ENCODE peak calls at places on chromosomes 12 and 14, in four cellular contexts. Q is GM12878, M is HepG2, P is K562. Z is an unnamed sample.

GRCh38 chr12:26340649-26341048 is 145.3 kb downstream of the SSPN start:
- DNase-seq in M (no peak), Q (peak; percentile 37), P (no peak), Z (no peak)

GRCh38 chr12:14774074-14774943 is 29.0 kb downstream of the WBP11 start:
- DNase-seq in Q (peak; percentile 66), P (no peak), M (peak; percentile 88), Z (peak; percentile 99)

GRCh38 chr12:70240677-70241076 is 2.6 kb upstream of the CNOT2 start:
- DNase-seq in P (no peak), Q (no peak), M (no peak), Z (no peak)

GRCh38 chr12:131057211-131057721 is 103.6 kb downstream of the ADGRD1 start:
- DNase-seq in M (no peak), P (no peak), Q (no peak), Z (no peak)

GRCh38 chr14:91127411-91127810 is 13.5 kb downstream of the DGLUCY start:
- DNase-seq in M (no peak), Q (no peak), P (no peak), Z (no peak)

GRCh38 chr12:82832091-82832490 is 145.4 kb downstream of the TMTC2 start:
- DNase-seq in M (no peak), P (no peak), Q (no peak), Z (no peak)

GRCh38 chr14:90999299-90999698 is 61.1 kb downstream of the RPS6KA5 start:
- DNase-seq in M (no peak), P (peak; percentile 6), Q (no peak), Z (peak; percentile 35)

GRCh38 chr14:31677052-31677451 is 115.8 kb downstream of the NUBPL start:
- DNase-seq in M (no peak), P (no peak), Q (no peak), Z (no peak)

GRCh38 chr14:102931580-102932285 is 9.3 kb downstream of the AMN start:
- DNase-seq in Q (no peak), M (no peak), P (no peak), Z (no peak)

GRCh38 chr14:89015016-89015415 is 190.6 kb downstream of the TTC8 start:
- DNase-seq in Q (no peak), P (no peak), M (no peak), Z (peak; percentile 16)

GRCh38 chr14:54625158-54625557 is 58.2 kb downstream of the SAMD4A start:
- DNase-seq in Q (no peak), M (no peak), P (no peak), Z (peak; percentile 44)

GRCh38 chr12:28191018-28191595 is 851 bp downstream of the CCDC91 start:
- DNase-seq in P (peak; percentile 36), Q (no peak), M (no peak), Z (peak; percentile 23)

GRCh38 chr14:77315115-77315944 is 5.4 kb downstream of the POMT2 start:
- DNase-seq in P (no peak), M (no peak), Q (no peak), Z (no peak)

GRCh38 chr14:95361373-95362179 is 41.9 kb upstream of the CLMN start:
- DNase-seq in P (peak; percentile 55), Q (no peak), M (no peak), Z (peak; percentile 94)

GRCh38 chr14:22493753-22494152 is 95.3 kb downstream of the DAD1 start:
- DNase-seq in P (no peak), Q (no peak), M (no peak), Z (no peak)

GRCh38 chr12:6547987-6548386 is 7.9 kb downstream of the IFFO1 start:
- DNase-seq in Q (no peak), P (no peak), M (no peak), Z (no peak)

GRCh38 chr12:96205909-96206308 is 11.7 kb downstream of the ELK3 start:
- DNase-seq in P (no peak), Q (no peak), M (no peak), Z (no peak)

GRCh38 chr12:70875628-70876027 is 44.9 kb downstream of the PTPRR start:
- DNase-seq in Q (no peak), P (no peak), M (no peak), Z (no peak)

GRCh38 chr12:110528277-110528839 is 26.2 kb downstream of the RAD9B start:
- DNase-seq in Q (no peak), M (no peak), P (no peak), Z (no peak)

GRCh38 chr12:105852958-105853357 is 285.8 kb downstream of the NUAK1 start:
- DNase-seq in Q (no peak), P (no peak), M (no peak), Z (no peak)

GRCh38 chr14:103250181-103250580 is 83.9 kb upstream of the EIF5 start:
- DNase-seq in Q (no peak), P (no peak), M (no peak), Z (peak; percentile 47)

GRCh38 chr14:92122351-92122677 is 545 bp downstream of the CPSF2 start:
- DNase-seq in Q (no peak), M (peak; percentile 18), P (peak; percentile 14), Z (peak; percentile 52)

GRCh38 chr12:63302269-63302940 is 151.4 kb upstream of the AVPR1A start:
- DNase-seq in Q (peak; percentile 41), P (no peak), M (no peak), Z (no peak)

GRCh38 chr12:42584539-42585174 is 4.9 kb downstream of the PRICKLE1 start:
- DNase-seq in Q (no peak), M (no peak), P (no peak), Z (no peak)

GRCh38 chr12:67394600-67394999 is 125.4 kb downstream of the CAND1 start:
- DNase-seq in P (no peak), Q (no peak), M (no peak), Z (peak; percentile 12)

GRCh38 chr12:50050410-50051280 is 6.8 kb upstream of the ASIC1 start:
- DNase-seq in M (peak; percentile 46), P (peak; percentile 99), Q (no peak), Z (peak; percentile 78)

GRCh38 chr14:91980157-91980556 is 32.7 kb upstream of the FBLN5 start:
- DNase-seq in M (no peak), Q (peak; percentile 16), P (no peak), Z (no peak)

GRCh38 chr12:46794593-46795190 is 31.1 kb downstream of the SLC38A4 start:
- DNase-seq in M (no peak), Q (peak; percentile 28), P (no peak), Z (no peak)

GRCh38 chr12:109173443-109174240 is 57.3 kb downstream of the ACACB start:
- DNase-seq in P (peak; percentile 52), M (no peak), Q (no peak), Z (no peak)
- H3K36me3 ChIP-seq in P (no peaks in the 10 kb centered on the region), M (peaks cover 2% of the 10 kb centered on the region), Q (no peaks in the 10 kb centered on the region), Z (peaks cover 6% of the 10 kb centered on the region)

DNA sequence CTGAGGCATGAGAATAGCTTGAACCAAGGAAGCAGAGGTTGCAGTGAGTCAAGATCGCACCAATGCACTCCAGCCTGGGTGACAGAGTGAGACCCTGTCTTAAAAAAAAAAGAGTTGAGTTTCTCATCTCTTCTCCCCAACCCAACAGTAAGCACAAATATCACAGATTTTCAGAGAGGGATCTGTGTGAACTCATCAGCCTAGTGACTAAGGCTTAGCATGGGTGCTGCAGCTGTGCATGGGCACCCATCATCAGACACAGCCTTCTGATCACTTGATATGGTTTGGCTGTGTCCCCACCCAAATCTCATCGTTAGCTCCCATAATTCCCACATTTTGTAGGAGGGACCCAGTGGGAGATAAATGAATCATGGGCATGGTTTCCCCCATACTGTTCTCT is 298.9 kb downstream of the PCNX1 start:
- DNase-seq in M (no peak), Q (no peak), P (no peak), Z (no peak)
- TF ChIP-seq JUNB in M (no peak), Q (no peak), P (no peak), Z (no peak)

GRCh38 chr12:68808388-68809189 is 612 bp downstream of the MDM2 start:
- DNase-seq in M (peak; percentile 96), Q (peak; percentile 90), P (peak; percentile 70), Z (peak; percentile 85)

GRCh38 chr12:68812553-68813241 is 4.7 kb downstream of the MDM2 start:
- DNase-seq in Q (no peak), P (peak; percentile 35), M (no peak), Z (no peak)

GRCh38 chr12:68807576-68808387 is at the start of gene MDM2:
- DNase-seq in Q (peak; percentile 94), P (peak; percentile 99), M (peak; percentile 90), Z (peak; percentile 95)

GRCh38 chr12:68806488-68807237 is 1.3 kb upstream of the MDM2 start:
- DNase-seq in M (no peak), P (no peak), Q (no peak), Z (no peak)

DNA sequence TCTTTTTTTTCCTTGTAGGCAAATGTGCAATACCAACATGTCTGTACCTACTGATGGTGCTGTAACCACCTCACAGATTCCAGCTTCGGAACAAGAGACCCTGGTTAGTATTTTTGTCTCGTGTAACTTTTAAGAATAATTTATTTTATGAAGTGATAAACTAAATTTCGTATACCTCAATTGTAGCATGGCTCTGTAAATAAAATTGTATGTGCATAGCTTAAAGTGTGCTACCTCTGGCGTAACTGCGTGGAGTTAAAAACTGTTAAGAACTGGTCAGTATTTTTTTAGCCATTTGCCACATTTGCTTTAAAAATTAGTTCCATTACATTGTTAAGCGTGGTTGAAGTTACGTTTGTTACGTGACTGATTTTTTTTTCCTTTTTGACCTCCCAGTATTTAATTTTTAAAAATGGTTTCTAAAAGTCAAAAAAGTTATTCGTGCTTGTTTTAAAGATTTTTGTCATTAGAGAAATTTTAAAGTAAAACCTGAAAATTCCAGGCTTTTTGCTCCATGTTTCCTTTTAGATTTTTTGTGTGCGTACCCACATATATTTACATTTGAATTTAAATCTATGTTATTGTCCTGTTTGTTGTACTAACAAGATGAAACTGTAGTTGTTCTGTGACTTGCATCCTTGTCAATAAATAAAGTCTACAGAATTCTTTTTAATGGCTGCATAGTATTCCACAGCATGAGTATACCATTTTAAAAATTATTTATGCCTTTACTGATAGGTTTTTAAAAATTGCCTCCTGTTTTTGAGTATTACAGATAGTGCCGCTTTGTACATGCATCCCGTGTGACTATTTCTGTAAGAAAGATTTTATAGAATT is 1.4 kb downstream of the MDM2 start:
- DNase-seq in Q (no peak), M (no peak), P (no peak), Z (no peak)
- H3K36me3 ChIP-seq in Q (no peaks in the 10 kb centered on the region), M (no peaks in the 10 kb centered on the region), P (peaks cover 45% of the 10 kb centered on the region), Z (peaks cover 33% of the 10 kb centered on the region)

DNA sequence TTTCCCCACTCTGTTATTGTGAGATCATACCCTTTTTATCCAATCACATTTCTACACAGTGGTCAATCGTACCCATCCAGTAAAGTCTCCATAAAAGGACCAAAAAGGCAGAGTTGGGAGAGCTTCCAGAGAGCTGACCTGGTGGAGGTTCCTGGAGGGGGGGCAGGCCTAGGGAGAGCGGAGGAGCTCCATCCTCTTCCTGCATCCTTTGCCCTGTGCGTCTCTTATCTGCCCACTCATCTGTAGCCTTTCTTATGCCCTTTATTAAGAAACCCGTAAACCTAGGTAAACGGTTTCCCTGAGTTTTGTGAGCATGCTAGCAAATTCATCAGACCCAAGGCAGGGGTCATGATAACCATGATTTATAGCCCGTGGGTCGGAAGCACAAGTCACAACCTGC is 26.2 kb downstream of the EVL start:
- DNase-seq in M (no peak), P (no peak), Q (no peak), Z (no peak)
- TF ChIP-seq JUNB in M (no peak), P (no peak), Q (no peak), Z (no peak)

Z was measured in GM23338.